ENCODE peak calls at places on chromosomes 3 and 15, in five cellular contexts. One of them, this sample, is unnamed.
A peak's percentile ranks its signal among the peaks of the same experiment; 100 is the strongest.

GRCh38 chr3:152113413-152113812 is 155.3 kb upstream of the MBNL1 start:
- DNase-seq in hepatocyte: no peak
- DNase-seq in pancreas: no peak
- DNase-seq in upper lobe of left lung: no peak
- DNase-seq in HepG2: no peak
- DNase-seq in this sample: no peak

GRCh38 chr15:38842991-38843610 is 278.5 kb upstream of the RASGRP1 start:
- DNase-seq in HepG2: no peak
- DNase-seq in upper lobe of left lung: no peak
- DNase-seq in pancreas: no peak
- DNase-seq in hepatocyte: no peak
- DNase-seq in this sample: no peak

GRCh38 chr15:92900712-92901052 is 558 bp downstream of the CHD2 start:
- DNase-seq in upper lobe of left lung: no peak
- DNase-seq in pancreas: no peak
- DNase-seq in HepG2: no peak
- DNase-seq in hepatocyte: no peak
- DNase-seq in this sample: no peak

GRCh38 chr3:11600501-11601282 is 43.0 kb downstream of the VGLL4 start:
- DNase-seq in HepG2: peak; percentile 84
- DNase-seq in pancreas: no peak
- DNase-seq in upper lobe of left lung: no peak
- DNase-seq in hepatocyte: peak; percentile 94
- DNase-seq in this sample: peak; percentile 98

GRCh38 chr15:71008250-71008870 is 106.9 kb upstream of the THSD4 start:
- DNase-seq in pancreas: no peak
- DNase-seq in hepatocyte: no peak
- DNase-seq in HepG2: no peak
- DNase-seq in upper lobe of left lung: no peak
- DNase-seq in this sample: no peak

GRCh38 chr15:39140060-39140604 is 440.7 kb upstream of the THBS1 start:
- DNase-seq in HepG2: peak; percentile 67
- DNase-seq in hepatocyte: peak; percentile 62
- DNase-seq in upper lobe of left lung: no peak
- DNase-seq in pancreas: no peak
- DNase-seq in this sample: peak; percentile 73

GRCh38 chr3:96803860-96804259 is 10.5 kb upstream of the EPHA6 start:
- DNase-seq in HepG2: no peak
- DNase-seq in upper lobe of left lung: no peak
- DNase-seq in hepatocyte: no peak
- DNase-seq in pancreas: no peak
- DNase-seq in this sample: no peak

GRCh38 chr15:47184003-47184404 is 533.3 kb upstream of the SEMA6D start:
- DNase-seq in upper lobe of left lung: peak; percentile 21
- DNase-seq in hepatocyte: peak; percentile 65
- DNase-seq in pancreas: peak; percentile 79
- DNase-seq in HepG2: no peak
- DNase-seq in this sample: no peak

GRCh38 chr3:157501863-157502262 is 1.4 kb downstream of the VEPH1 start:
- DNase-seq in upper lobe of left lung: no peak
- DNase-seq in pancreas: no peak
- DNase-seq in HepG2: no peak
- DNase-seq in hepatocyte: no peak
- DNase-seq in this sample: no peak

GRCh38 chr3:194827486-194827885 is 141.8 kb downstream of the FAM43A start:
- DNase-seq in hepatocyte: no peak
- DNase-seq in HepG2: no peak
- DNase-seq in upper lobe of left lung: no peak
- DNase-seq in pancreas: no peak
- DNase-seq in this sample: no peak

GRCh38 chr3:87167634-87168456 is 59.3 kb upstream of the CHMP2B start:
- DNase-seq in pancreas: no peak
- DNase-seq in HepG2: peak; percentile 31
- DNase-seq in hepatocyte: peak; percentile 66
- DNase-seq in upper lobe of left lung: no peak
- DNase-seq in this sample: peak; percentile 20

GRCh38 chr15:34783471-34783870 is 11.9 kb downstream of the ACTC1 start:
- DNase-seq in hepatocyte: no peak
- DNase-seq in upper lobe of left lung: no peak
- DNase-seq in HepG2: no peak
- DNase-seq in pancreas: no peak
- DNase-seq in this sample: no peak

GRCh38 chr3:35829499-35829898 is 190.2 kb downstream of the ARPP21 start:
- DNase-seq in pancreas: no peak
- DNase-seq in HepG2: peak; percentile 1
- DNase-seq in hepatocyte: peak; percentile 17
- DNase-seq in upper lobe of left lung: no peak
- DNase-seq in this sample: no peak

GRCh38 chr3:174907027-174907426 is 47.9 kb downstream of the NAALADL2 start:
- DNase-seq in upper lobe of left lung: no peak
- DNase-seq in hepatocyte: no peak
- DNase-seq in pancreas: no peak
- DNase-seq in HepG2: no peak
- DNase-seq in this sample: no peak

GRCh38 chr3:86984271-86984670 is 6.7 kb downstream of the VGLL3 start:
- DNase-seq in HepG2: no peak
- DNase-seq in hepatocyte: no peak
- DNase-seq in pancreas: no peak
- DNase-seq in upper lobe of left lung: no peak
- DNase-seq in this sample: no peak

GRCh38 chr15:74326759-74327158 is 40.7 kb downstream of the CYP11A1 start:
- DNase-seq in hepatocyte: no peak
- DNase-seq in pancreas: no peak
- DNase-seq in upper lobe of left lung: no peak
- DNase-seq in HepG2: no peak
- DNase-seq in this sample: no peak

GRCh38 chr3:48268381-48268935 is 27.6 kb downstream of the ZNF589 start:
- DNase-seq in hepatocyte: peak; percentile 86
- DNase-seq in HepG2: no peak
- DNase-seq in pancreas: no peak
- DNase-seq in upper lobe of left lung: no peak
- DNase-seq in this sample: peak; percentile 70

GRCh38 chr3:54211097-54211496 is 88.7 kb downstream of the CACNA2D3 start:
- DNase-seq in hepatocyte: no peak
- DNase-seq in pancreas: no peak
- DNase-seq in upper lobe of left lung: no peak
- DNase-seq in HepG2: no peak
- DNase-seq in this sample: no peak

GRCh38 chr15:30985081-30985531 is 6.3 kb downstream of the MTMR10 start:
- DNase-seq in hepatocyte: no peak
- DNase-seq in HepG2: no peak
- DNase-seq in upper lobe of left lung: no peak
- DNase-seq in pancreas: no peak
- DNase-seq in this sample: no peak

GRCh38 chr15:31503256-31503655 is 176.6 kb downstream of the KLF13 start:
- DNase-seq in pancreas: no peak
- DNase-seq in upper lobe of left lung: no peak
- DNase-seq in hepatocyte: no peak
- DNase-seq in HepG2: no peak
- DNase-seq in this sample: no peak

GRCh38 chr3:102593754-102594602 is 159.2 kb downstream of the ZPLD1 start:
- DNase-seq in HepG2: no peak
- DNase-seq in hepatocyte: no peak
- DNase-seq in upper lobe of left lung: no peak
- DNase-seq in pancreas: no peak
- DNase-seq in this sample: no peak

GRCh38 chr15:68706256-68706655 is 114.4 kb downstream of the ANP32A start:
- DNase-seq in pancreas: no peak
- DNase-seq in HepG2: no peak
- DNase-seq in upper lobe of left lung: no peak
- DNase-seq in hepatocyte: no peak
- DNase-seq in this sample: no peak

GRCh38 chr15:100131321-100132224 is 210.2 kb downstream of the ADAMTS17 start:
- DNase-seq in HepG2: peak; percentile 61
- DNase-seq in pancreas: peak; percentile 85
- DNase-seq in upper lobe of left lung: peak; percentile 40
- DNase-seq in hepatocyte: peak; percentile 30
- DNase-seq in this sample: no peak

GRCh38 chr3:78872195-78872594 is 895.6 kb downstream of the ROBO1 start:
- DNase-seq in pancreas: no peak
- DNase-seq in HepG2: peak; percentile 89
- DNase-seq in upper lobe of left lung: no peak
- DNase-seq in hepatocyte: peak; percentile 13
- DNase-seq in this sample: no peak

GRCh38 chr3:55541456-55541855 is 54.4 kb upstream of the WNT5A start:
- DNase-seq in pancreas: no peak
- DNase-seq in hepatocyte: no peak
- DNase-seq in upper lobe of left lung: no peak
- DNase-seq in HepG2: no peak
- DNase-seq in this sample: no peak

GRCh38 chr3:10344147-10344943 is 23.4 kb upstream of the SEC13 start:
- DNase-seq in hepatocyte: peak; percentile 62
- DNase-seq in HepG2: no peak
- DNase-seq in pancreas: peak; percentile 75
- DNase-seq in upper lobe of left lung: no peak
- DNase-seq in this sample: no peak

GRCh38 chr15:75347222-75348033 is 589 bp downstream of the NEIL1 start:
- DNase-seq in hepatocyte: peak; percentile 75
- DNase-seq in HepG2: no peak
- DNase-seq in upper lobe of left lung: peak; percentile 55
- DNase-seq in pancreas: peak; percentile 87
- DNase-seq in this sample: peak; percentile 58

GRCh38 chr15:90840954-90841353 is 27.4 kb upstream of the FURIN start:
- DNase-seq in HepG2: peak; percentile 41
- DNase-seq in pancreas: no peak
- DNase-seq in hepatocyte: peak; percentile 37
- DNase-seq in upper lobe of left lung: no peak
- DNase-seq in this sample: no peak

GRCh38 chr15:53830707-53831386 is 71.4 kb upstream of the WDR72 start:
- DNase-seq in HepG2: peak; percentile 89
- DNase-seq in hepatocyte: peak; percentile 37
- DNase-seq in pancreas: no peak
- DNase-seq in upper lobe of left lung: no peak
- DNase-seq in this sample: no peak

GRCh38 chr3:23923786-23924185 is 6.9 kb downstream of the RPL15 start:
- DNase-seq in upper lobe of left lung: no peak
- DNase-seq in hepatocyte: no peak
- DNase-seq in HepG2: no peak
- DNase-seq in pancreas: no peak
- DNase-seq in this sample: no peak

GRCh38 chr3:39809995-39810595 is 686 bp downstream of the MYRIP start:
- DNase-seq in hepatocyte: peak; percentile 8
- DNase-seq in upper lobe of left lung: no peak
- DNase-seq in HepG2: no peak
- DNase-seq in pancreas: peak; percentile 73
- DNase-seq in this sample: no peak

GRCh38 chr15:60379466-60380274 is 18.1 kb downstream of the ANXA2 start:
- DNase-seq in HepG2: peak; percentile 99
- DNase-seq in hepatocyte: peak; percentile 83
- DNase-seq in upper lobe of left lung: no peak
- DNase-seq in pancreas: no peak
- DNase-seq in this sample: peak; percentile 86

GRCh38 chr3:53708001-53708621 is 138.1 kb downstream of the CHDH start:
- DNase-seq in upper lobe of left lung: peak; percentile 89
- DNase-seq in HepG2: no peak
- DNase-seq in hepatocyte: no peak
- DNase-seq in pancreas: no peak
- DNase-seq in this sample: no peak

GRCh38 chr15:25070357-25070963 is 115.7 kb downstream of the SNRPN start:
- DNase-seq in HepG2: no peak
- DNase-seq in hepatocyte: no peak
- DNase-seq in pancreas: no peak
- DNase-seq in upper lobe of left lung: no peak
- DNase-seq in this sample: no peak
- H3K9me3 ChIP-seq in HepG2: peaks cover 100% of the 10 kb centered on the region
- H3K9me3 ChIP-seq in hepatocyte: peaks cover 63% of the 10 kb centered on the region
- H3K9me3 ChIP-seq in pancreas: peaks cover 30% of the 10 kb centered on the region
- H3K9me3 ChIP-seq in upper lobe of left lung: peaks cover 100% of the 10 kb centered on the region
- H3K9me3 ChIP-seq in this sample: no peaks in the 10 kb centered on the region

GRCh38 chr3:57805263-57805662 is 49.2 kb downstream of the SLMAP start:
- DNase-seq in HepG2: no peak
- DNase-seq in upper lobe of left lung: no peak
- DNase-seq in hepatocyte: no peak
- DNase-seq in pancreas: no peak
- DNase-seq in this sample: no peak
- H3K27ac ChIP-seq in HepG2: no peak overlapping the region
- H3K27ac ChIP-seq in upper lobe of left lung: no peak overlapping the region
- H3K27ac ChIP-seq in hepatocyte: no peak overlapping the region
- H3K27ac ChIP-seq in pancreas: no peak overlapping the region
- H3K27ac ChIP-seq in this sample: peak overlapping the region; percentile 91

DNA sequence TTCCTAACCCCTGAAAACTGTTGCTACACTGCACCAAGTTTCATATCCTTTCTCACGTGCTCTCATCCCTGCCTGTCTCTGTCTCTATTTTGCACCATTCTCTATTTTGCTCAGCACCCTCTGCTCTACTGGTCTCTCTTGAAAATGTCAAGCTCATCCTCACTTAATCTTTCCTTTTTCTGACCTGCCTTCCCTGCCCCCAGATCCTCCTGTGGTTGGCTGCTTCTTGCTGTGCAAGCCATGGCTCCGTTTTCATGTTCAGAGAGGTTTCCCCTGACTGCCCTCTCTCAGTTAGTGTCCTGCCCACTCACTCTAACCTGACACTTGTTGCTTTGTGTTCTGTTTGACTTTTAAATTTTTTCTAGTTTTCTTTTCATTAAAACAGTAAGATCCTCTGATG is 6.0 kb downstream of the CCDC174 start:
- DNase-seq in pancreas: no peak
- DNase-seq in HepG2: no peak
- DNase-seq in upper lobe of left lung: no peak
- DNase-seq in hepatocyte: no peak
- DNase-seq in this sample: no peak
- H3K36me3 ChIP-seq in pancreas: peaks cover 31% of the 10 kb centered on the region
- H3K36me3 ChIP-seq in HepG2: peaks cover 26% of the 10 kb centered on the region
- H3K36me3 ChIP-seq in upper lobe of left lung: peaks cover 82% of the 10 kb centered on the region
- H3K36me3 ChIP-seq in hepatocyte: no peaks in the 10 kb centered on the region
- H3K36me3 ChIP-seq in this sample: peaks cover 63% of the 10 kb centered on the region

GRCh38 chr3:197242784-197243432 is 55.5 kb downstream of the DLG1 start:
- DNase-seq in pancreas: no peak
- DNase-seq in HepG2: no peak
- DNase-seq in hepatocyte: peak; percentile 33
- DNase-seq in upper lobe of left lung: no peak
- DNase-seq in this sample: no peak

GRCh38 chr3:197239857-197240256 is 58.6 kb downstream of the DLG1 start:
- DNase-seq in pancreas: no peak
- DNase-seq in HepG2: no peak
- DNase-seq in upper lobe of left lung: no peak
- DNase-seq in hepatocyte: no peak
- DNase-seq in this sample: no peak

GRCh38 chr3:197237897-197238296 is 60.5 kb downstream of the DLG1 start:
- DNase-seq in HepG2: no peak
- DNase-seq in pancreas: no peak
- DNase-seq in hepatocyte: no peak
- DNase-seq in upper lobe of left lung: no peak
- DNase-seq in this sample: no peak

GRCh38 chr3:197238842-197239241 is 59.6 kb downstream of the DLG1 start:
- DNase-seq in pancreas: no peak
- DNase-seq in HepG2: no peak
- DNase-seq in upper lobe of left lung: no peak
- DNase-seq in hepatocyte: no peak
- DNase-seq in this sample: no peak

DNA sequence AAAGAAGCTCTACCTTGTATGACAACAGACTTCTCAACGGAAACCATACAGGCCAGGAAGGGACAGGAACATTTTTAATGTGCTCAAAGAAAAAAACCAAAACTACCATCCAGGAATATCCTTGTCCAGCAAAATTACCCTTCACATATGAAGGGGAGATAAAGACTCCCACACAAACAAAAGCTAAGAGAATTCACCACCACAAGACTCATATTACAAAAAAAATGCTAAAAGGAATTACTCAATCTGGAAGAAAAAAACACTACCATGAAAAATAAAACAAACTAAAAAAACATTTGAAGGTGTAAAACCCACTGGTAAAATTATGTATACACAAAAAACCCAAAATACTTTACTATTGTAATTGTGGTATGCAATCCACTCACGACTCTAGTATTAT is 57.2 kb downstream of the DLG1 start:
- DNase-seq in upper lobe of left lung: no peak
- DNase-seq in pancreas: no peak
- DNase-seq in HepG2: no peak
- DNase-seq in hepatocyte: no peak
- DNase-seq in this sample: no peak
- H3K9me3 ChIP-seq in upper lobe of left lung: peaks cover 10% of the 10 kb centered on the region
- H3K9me3 ChIP-seq in pancreas: no peaks in the 10 kb centered on the region
- H3K9me3 ChIP-seq in HepG2: peaks cover 20% of the 10 kb centered on the region
- H3K9me3 ChIP-seq in hepatocyte: no peaks in the 10 kb centered on the region
- H3K9me3 ChIP-seq in this sample: peaks cover 59% of the 10 kb centered on the region